ENCODE peak calls at places on chromosomes 2 and 18, in seven cellular contexts. Z is A549, M is GM12878, V is H1, S is SK-N-SH, B is K562, N is HepG2. A is an unnamed sample.

GRCh38 chr2:113757059-113757657 is 716 bp upstream of the SLC35F5 start:
- DNase-seq in Z (no peak), M (no peak), V (no peak), S (no peak), B (no peak), N (peak; percentile 23), A (no peak)

GRCh38 chr18:2316082-2316481 is 255.2 kb downstream of the METTL4 start:
- DNase-seq in Z (no peak), M (no peak), V (no peak), S (no peak), B (no peak), N (no peak), A (no peak)

GRCh38 chr2:176085861-176086771 is 2.4 kb upstream of the EVX2 start:
- DNase-seq in Z (peak; percentile 55), M (no peak), V (peak; percentile 73), S (peak; percentile 78), B (peak; percentile 25), N (peak; percentile 31), A (peak; percentile 34)

GRCh38 chr18:60020107-60020925 is 120.5 kb downstream of the PMAIP1 start:
- DNase-seq in Z (no peak), M (no peak), V (no peak), S (no peak), B (no peak), N (no peak), A (peak; percentile 26)

GRCh38 chr2:18988557-18989232 is 369.7 kb downstream of the OSR1 start:
- DNase-seq in Z (no peak), M (no peak), V (no peak), S (no peak), B (no peak), N (no peak), A (peak; percentile 17)

GRCh38 chr18:8778824-8779223 is 73.5 kb downstream of the MTCL1 start:
- DNase-seq in Z (no peak), M (no peak), V (no peak), S (no peak), B (no peak), N (no peak), A (no peak)

GRCh38 chr2:124879615-124880014 is 854.5 kb downstream of the CNTNAP5 start:
- DNase-seq in Z (no peak), M (no peak), V (no peak), S (no peak), B (no peak), N (no peak), A (no peak)

GRCh38 chr2:37459095-37459981 is 114.9 kb downstream of the QPCT start:
- DNase-seq in Z (no peak), M (no peak), V (no peak), S (peak; percentile 38), B (no peak), N (no peak), A (peak; percentile 89)

GRCh38 chr2:69577467-69578200 is 65.9 kb downstream of the AAK1 start:
- DNase-seq in Z (no peak), M (no peak), V (no peak), S (no peak), B (no peak), N (no peak), A (no peak)

GRCh38 chr2:177056540-177056939 is 156.1 kb upstream of the HNRNPA3 start:
- DNase-seq in Z (peak; percentile 5), M (no peak), V (no peak), S (peak; percentile 53), B (no peak), N (peak; percentile 16), A (no peak)

GRCh38 chr18:31667185-31667584 is 17.2 kb downstream of the B4GALT6 start:
- DNase-seq in Z (no peak), M (no peak), V (no peak), S (no peak), B (no peak), N (no peak), A (peak; percentile 17)

GRCh38 chr2:24676493-24676892 is 116.7 kb downstream of the PTRHD1 start:
- DNase-seq in Z (no peak), M (no peak), V (no peak), S (no peak), B (no peak), N (no peak), A (no peak)

GRCh38 chr2:209872675-209873074 is 101.0 kb downstream of the UNC80 start:
- DNase-seq in Z (peak; percentile 17), M (peak; percentile 0), V (peak; percentile 50), S (no peak), B (no peak), N (peak; percentile 34), A (no peak)

GRCh38 chr2:174490032-174490431 is 3.2 kb upstream of the GPR155 start:
- DNase-seq in Z (no peak), M (no peak), V (no peak), S (no peak), B (no peak), N (no peak), A (no peak)

GRCh38 chr2:151777487-151777886 is 43.2 kb upstream of the NEB start:
- DNase-seq in Z (peak; percentile 19), M (no peak), V (no peak), S (no peak), B (peak; percentile 61), N (peak; percentile 32), A (no peak)

GRCh38 chr2:173571021-173571821 is 216.5 kb downstream of the CDCA7 start:
- DNase-seq in Z (peak; percentile 75), M (no peak), V (no peak), S (peak; percentile 30), B (no peak), N (peak; percentile 26), A (peak; percentile 39)

GRCh38 chr2:99150691-99151090 is 4.1 kb downstream of the TSGA10 start:
- DNase-seq in Z (no peak), M (no peak), V (no peak), S (no peak), B (no peak), N (no peak), A (peak; percentile 0)

GRCh38 chr2:68742638-68743037 is 8.0 kb downstream of the ARHGAP25 start:
- DNase-seq in Z (no peak), M (no peak), V (no peak), S (no peak), B (no peak), N (no peak), A (no peak)

GRCh38 chr2:134671498-134671897 is 47.3 kb downstream of the TMEM163 start:
- DNase-seq in Z (no peak), M (no peak), V (no peak), S (no peak), B (peak; percentile 19), N (no peak), A (no peak)

GRCh38 chr2:27214936-27215335 is 2.2 kb upstream of the CAD start:
- DNase-seq in Z (no peak), M (no peak), V (no peak), S (no peak), B (no peak), N (no peak), A (no peak)

GRCh38 chr18:51135795-51136194 is 61.7 kb downstream of the MEX3C start:
- DNase-seq in Z (peak; percentile 15), M (no peak), V (no peak), S (no peak), B (no peak), N (peak; percentile 23), A (no peak)

GRCh38 chr2:235659767-235660322 is 166.0 kb downstream of the AGAP1 start:
- DNase-seq in Z (no peak), M (no peak), V (no peak), S (no peak), B (peak; percentile 21), N (peak; percentile 23), A (peak; percentile 93)

GRCh38 chr2:8599421-8600242 is 82.2 kb upstream of the ID2 start:
- DNase-seq in Z (no peak), M (no peak), V (no peak), S (no peak), B (no peak), N (peak; percentile 57), A (no peak)

GRCh38 chr2:239961662-239962220 is 63.4 kb downstream of the NDUFA10 start:
- DNase-seq in Z (no peak), M (no peak), V (peak; percentile 36), S (no peak), B (no peak), N (no peak), A (no peak)

GRCh38 chr2:239962890-239963591 is 62.1 kb downstream of the NDUFA10 start:
- DNase-seq in Z (no peak), M (no peak), V (no peak), S (no peak), B (no peak), N (no peak), A (no peak)

GRCh38 chr2:239965318-239965717 is 59.8 kb downstream of the NDUFA10 start:
- DNase-seq in Z (no peak), M (no peak), V (no peak), S (no peak), B (no peak), N (no peak), A (no peak)

GRCh38 chr2:239964399-239965185 is 60.5 kb downstream of the NDUFA10 start:
- DNase-seq in Z (no peak), M (no peak), V (no peak), S (peak; percentile 28), B (no peak), N (no peak), A (no peak)

GRCh38 chr2:239963646-239964205 is 61.4 kb downstream of the NDUFA10 start:
- DNase-seq in Z (no peak), M (no peak), V (no peak), S (no peak), B (no peak), N (no peak), A (no peak)
- TF ChIP-seq RFX5 in Z (no peak), M (no peak), V (no peak), S (no peak), B (no peak), N (no peak), A (no peak)

GRCh38 chr2:38551746-38552145 is 51.0 kb downstream of the HNRNPLL start:
- DNase-seq in Z (no peak), M (no peak), V (no peak), S (no peak), B (no peak), N (no peak), A (no peak)
- TF ChIP-seq RFX5 in Z (no peak), M (no peak), V (no peak), S (no peak), B (no peak), N (no peak), A (no peak)

GRCh38 chr2:162430323-162430722 is 86.4 kb downstream of the GCA start:
- DNase-seq in Z (no peak), M (no peak), V (no peak), S (no peak), B (no peak), N (peak; percentile 21), A (no peak)

GRCh38 chr2:162422894-162423293 is 79.0 kb downstream of the GCA start:
- DNase-seq in Z (no peak), M (no peak), V (no peak), S (no peak), B (no peak), N (no peak), A (no peak)

DNA sequence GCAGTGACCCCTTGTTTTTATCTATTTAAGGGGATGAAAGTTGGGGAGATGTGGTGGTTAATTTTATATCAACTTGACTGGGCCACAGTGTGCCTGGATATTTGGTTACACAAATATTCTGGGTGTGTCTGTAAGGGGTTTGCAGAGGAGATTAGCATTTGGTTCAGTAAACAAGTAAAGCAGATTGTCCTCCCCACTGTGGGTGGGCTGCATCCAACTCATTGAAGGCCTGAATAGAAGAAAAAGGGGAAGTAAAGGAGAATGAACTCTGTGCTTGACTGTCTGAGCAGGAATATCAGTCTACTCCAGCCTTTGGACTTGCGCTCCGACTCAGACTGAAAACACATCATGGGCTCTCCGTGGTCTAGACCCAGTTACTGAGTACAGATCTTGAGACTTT is 80.9 kb downstream of the GCA start:
- DNase-seq in Z (no peak), M (no peak), V (no peak), S (no peak), B (no peak), N (no peak), A (no peak)
- TF ChIP-seq RFX5 in Z (no peak), M (no peak), V (no peak), S (no peak), B (no peak), N (no peak), A (no peak)

GRCh38 chr2:237429761-237430160 is 15.8 kb upstream of the COL6A3 start:
- DNase-seq in Z (no peak), M (no peak), V (no peak), S (no peak), B (no peak), N (no peak), A (no peak)
- TF ChIP-seq RFX5 in Z (no peak), M (no peak), V (no peak), S (no peak), B (no peak), N (no peak), A (no peak)